ENCODE peak calls at places on chromosome 15, in nine cellular contexts. T, K, N, L, J, G, I, F and U are unnamed samples.

GRCh38 chr15:89631902-89632264 is 23.4 kb downstream of the KIF7 start:
- DNase-seq in T (no peak), K (no peak), N (no peak), L (no peak), J (no peak), G (no peak), I (no peak), F (no peak), U (no peak)

GRCh38 chr15:68318931-68319909 is 41.7 kb downstream of the FEM1B start:
- DNase-seq in T (no peak), K (no peak), N (no peak), L (no peak), J (no peak), G (no peak), I (no peak), F (no peak), U (no peak)

GRCh38 chr15:44489464-44489863 is 47.5 kb upstream of the EIF3J start:
- DNase-seq in T (peak), K (no peak), N (no peak), L (peak), J (no peak), G (peak), I (no peak), F (peak), U (peak)

GRCh38 chr15:101065570-101066221 is 146.5 kb downstream of the LRRK1 start:
- DNase-seq in T (no peak), K (no peak), N (no peak), L (no peak), J (no peak), G (no peak), I (no peak), F (no peak), U (no peak)

GRCh38 chr15:89751748-89752147 is 699 bp upstream of the MESP1 start:
- DNase-seq in T (no peak), K (no peak), N (no peak), L (no peak), J (no peak), G (no peak), I (no peak), F (no peak), U (no peak)

GRCh38 chr15:95687686-95688085 is 642.8 kb upstream of the NR2F2 start:
- DNase-seq in T (no peak), K (no peak), N (no peak), L (no peak), J (no peak), G (no peak), I (no peak), F (no peak), U (no peak)

GRCh38 chr15:89628791-89629715 is 26.2 kb downstream of the KIF7 start:
- DNase-seq in T (no peak), K (no peak), N (no peak), L (no peak), J (no peak), G (no peak), I (no peak), F (no peak), U (no peak)

GRCh38 chr15:23065836-23066235 is 26.5 kb upstream of the TUBGCP5 start:
- DNase-seq in T (no peak), K (no peak), N (no peak), L (no peak), J (no peak), G (no peak), I (no peak), F (no peak), U (no peak)

GRCh38 chr15:61411941-61412510 is 182.9 kb upstream of the RORA start:
- DNase-seq in T (no peak), K (no peak), N (no peak), L (no peak), J (no peak), G (no peak), I (no peak), F (no peak), U (no peak)

GRCh38 chr15:29883126-29883525 is 60.9 kb upstream of the TJP1 start:
- DNase-seq in T (no peak), K (no peak), N (no peak), L (peak), J (no peak), G (no peak), I (no peak), F (no peak), U (no peak)

GRCh38 chr15:73325191-73325980 is 43.4 kb downstream of the HCN4 start:
- DNase-seq in T (no peak), K (no peak), N (peak), L (no peak), J (no peak), G (no peak), I (no peak), F (no peak), U (no peak)